ENCODE peak calls at places on chromosomes 5 and 9, in seven cellular contexts. N is psoas muscle, L is amygdala, Z is NCI-H345, K is neural crest cell, Q is HuH-7.5, G is HuH-7. S is an unnamed sample.
A peak's percentile ranks its signal among the peaks of the same experiment; 100 is the strongest.

GRCh38 chr5:113166285-113166684 is 189.7 kb downstream of the DCP2 start:
- DNase-seq in N (no peak), L (no peak), Z (no peak), K (no peak), Q (no peak), G (no peak), S (no peak)

GRCh38 chr9:87766697-87767096 is 40.8 kb downstream of the CTSL start:
- DNase-seq in N (no peak), L (no peak), Z (no peak), K (no peak), Q (peak; percentile 11), G (no peak), S (no peak)

GRCh38 chr5:141630570-141631140 is 6.0 kb downstream of the HDAC3 start:
- DNase-seq in N (no peak), L (no peak), Z (no peak), K (no peak), Q (no peak), G (no peak), S (no peak)

GRCh38 chr5:93512799-93513198 is 68.2 kb downstream of the NR2F1-AS1 start:
- DNase-seq in N (no peak), L (no peak), Z (no peak), K (no peak), Q (no peak), G (no peak), S (no peak)

GRCh38 chr9:76759726-76760125 is 4.5 kb upstream of the PCA3 start:
- DNase-seq in N (no peak), L (no peak), Z (peak; percentile 79), K (no peak), Q (no peak), G (no peak), S (no peak)

GRCh38 chr5:73120222-73121108 is at the start of gene TMEM171:
- DNase-seq in N (peak; percentile 68), L (peak; percentile 22), Z (peak; percentile 13), K (peak; percentile 3), Q (peak; percentile 42), G (peak; percentile 30), S (peak; percentile 36)

GRCh38 chr9:91766301-91766700 is 183.7 kb downstream of the ROR2 start:
- DNase-seq in N (no peak), L (no peak), Z (no peak), K (no peak), Q (no peak), G (no peak), S (no peak)

GRCh38 chr5:68243251-68243650 is 27.7 kb downstream of the PIK3R1 start:
- DNase-seq in N (no peak), L (no peak), Z (no peak), K (no peak), Q (no peak), G (no peak), S (no peak)

GRCh38 chr5:135153661-135154060 is 119.6 kb upstream of the PITX1 start:
- DNase-seq in N (no peak), L (no peak), Z (no peak), K (no peak), Q (no peak), G (no peak), S (no peak)

GRCh38 chr9:136238342-136238732 is 7.3 kb downstream of the QSOX2 start:
- DNase-seq in N (no peak), L (no peak), Z (no peak), K (no peak), Q (no peak), G (no peak), S (no peak)

GRCh38 chr5:76544268-76544926 is 78.8 kb downstream of the F2RL2 start:
- DNase-seq in N (no peak), L (no peak), Z (no peak), K (peak; percentile 13), Q (no peak), G (peak; percentile 65), S (peak; percentile 44)